ENCODE peak calls at places on chromosomes 7 and 10, in seven cellular contexts. N is AG04450, X is NCI-H446, M is WTC11, F is GM13977, Q is non-pigmented ciliary epithelial cell, Y is GM12865. S is an unnamed sample.

GRCh38 chr10:9858816-9859215 is 1158.9 kb upstream of the CELF2 start:
- DNase-seq in X (no peak), Y (no peak), M (no peak), Q (no peak), N (no peak), F (no peak), S (no peak)

GRCh38 chr10:1662361-1663025 is 74.8 kb downstream of the ADARB2 start:
- DNase-seq in F (no peak), M (no peak), Y (peak; percentile 59), N (no peak), Q (no peak), X (no peak), S (no peak)

GRCh38 chr7:46767071-46767470 is 814.8 kb downstream of the TNS3 start:
- DNase-seq in X (no peak), M (no peak), F (no peak), Y (no peak), Q (no peak), N (no peak), S (no peak)

GRCh38 chr10:51169111-51169510 is 94.8 kb downstream of the PRKG1 start:
- DNase-seq in F (no peak), X (no peak), M (no peak), Q (no peak), N (no peak), Y (no peak), S (no peak)

GRCh38 chr7:45574521-45575500 is 643 bp downstream of the ADCY1 start:
- DNase-seq in Y (peak; percentile 72), N (no peak), F (peak; percentile 83), X (no peak), M (peak; percentile 61), Q (no peak), S (no peak)

GRCh38 chr10:103828107-103828506 is 27.3 kb downstream of the SH3PXD2A start:
- DNase-seq in N (no peak), M (no peak), Y (no peak), Q (no peak), F (no peak), X (no peak), S (no peak)

GRCh38 chr10:84593546-84593945 is 265.2 kb downstream of the CCSER2 start:
- DNase-seq in Y (no peak), X (no peak), N (no peak), M (no peak), F (no peak), Q (no peak), S (no peak)

GRCh38 chr10:36531621-36532020 is 593.8 kb upstream of the ANKRD30A start:
- DNase-seq in M (no peak), X (no peak), N (no peak), F (no peak), Q (no peak), Y (no peak), S (no peak)

GRCh38 chr7:127943541-127944521 is 87.4 kb downstream of the LRRC4 start:
- DNase-seq in Y (no peak), Q (peak; percentile 43), N (no peak), X (peak; percentile 64), F (no peak), M (no peak), S (no peak)

GRCh38 chr7:129774359-129774758 is 162.8 kb downstream of the NRF1 start:
- DNase-seq in X (no peak), F (no peak), N (no peak), M (peak; percentile 48), Y (no peak), Q (no peak), S (no peak)

GRCh38 chr10:86253171-86254072 is 113.2 kb downstream of the GRID1 start:
- DNase-seq in F (no peak), Y (no peak), N (no peak), X (no peak), Q (no peak), M (no peak), S (no peak)

GRCh38 chr10:54139819-54140428 is 661.1 kb downstream of the PCDH15 start:
- DNase-seq in M (no peak), N (no peak), Q (no peak), F (no peak), X (no peak), Y (no peak), S (no peak)

GRCh38 chr7:47371733-47372368 is 210.1 kb downstream of the TNS3 start:
- DNase-seq in N (no peak), X (no peak), Y (no peak), F (no peak), M (no peak), Q (no peak), S (no peak)